ENCODE peak calls at places on chromosomes 3 and 15, in five cellular contexts. J is body of pancreas, F is stomach, U is cardiac muscle cell, X is adrenal gland. L is an unnamed sample.

GRCh38 chr3:184472723-184473419 is 88.7 kb upstream of the EPHB3 start:
- DNase-seq in J (no peak), F (no peak), U (no peak), X (peak; percentile 67), L (no peak)

GRCh38 chr15:55407631-55407948 is 569 bp downstream of the CCPG1 start:
- DNase-seq in J (no peak), F (no peak), U (no peak), X (peak; percentile 15), L (no peak)

GRCh38 chr15:87902772-87903388 is 353.7 kb downstream of the NTRK3 start:
- DNase-seq in J (no peak), F (no peak), U (peak; percentile 1), X (peak; percentile 39), L (no peak)

GRCh38 chr15:25486051-25486450 is 47.2 kb upstream of the UBE3A start:
- DNase-seq in J (no peak), F (no peak), U (no peak), X (no peak), L (no peak)

GRCh38 chr3:4474683-4475490 is 7.8 kb upstream of the SUMF1 start:
- DNase-seq in J (peak; percentile 48), F (no peak), U (peak; percentile 70), X (peak; percentile 67), L (no peak)

GRCh38 chr15:35089556-35089955 is 4.5 kb upstream of the NANOGP8 start:
- DNase-seq in J (no peak), F (no peak), U (no peak), X (no peak), L (no peak)

GRCh38 chr3:109152326-109152725 is 15.8 kb downstream of the C3orf85 start:
- DNase-seq in J (no peak), F (no peak), U (no peak), X (no peak), L (no peak)

GRCh38 chr3:62827550-62827949 is 47.7 kb downstream of the CADPS start:
- DNase-seq in J (no peak), F (no peak), U (no peak), X (no peak), L (no peak)

GRCh38 chr3:49787182-49787464 is 781 bp upstream of the IP6K1 start:
- DNase-seq in J (no peak), F (no peak), U (no peak), X (no peak), L (no peak)

GRCh38 chr3:42501321-42501680 is 1.1 kb upstream of the VIPR1 start:
- DNase-seq in J (peak; percentile 21), F (peak; percentile 25), U (no peak), X (no peak), L (no peak)

GRCh38 chr3:25130724-25131123 is 297.3 kb upstream of the RARB start:
- DNase-seq in J (no peak), F (no peak), U (no peak), X (no peak), L (no peak)

GRCh38 chr3:60948488-60948887 is 302.8 kb downstream of the FHIT start:
- DNase-seq in J (no peak), F (no peak), U (peak; percentile 6), X (no peak), L (no peak)

GRCh38 chr3:171055336-171056178 is 29.0 kb upstream of the SLC2A2 start:
- DNase-seq in J (no peak), F (no peak), U (peak; percentile 58), X (no peak), L (no peak)

GRCh38 chr3:186099178-186099577 is 9.7 kb downstream of the ETV5 start:
- DNase-seq in J (peak; percentile 87), F (peak; percentile 56), U (peak; percentile 69), X (peak; percentile 89), L (no peak)

GRCh38 chr3:141870091-141870687 is 6.3 kb upstream of the ATP1B3 start:
- DNase-seq in J (no peak), F (no peak), U (no peak), X (no peak), L (no peak)

GRCh38 chr15:72077950-72078349 is 40.0 kb downstream of the MYO9A start:
- DNase-seq in J (no peak), F (no peak), U (no peak), X (no peak), L (no peak)

GRCh38 chr15:74025436-74025835 is 30.9 kb downstream of the PML start:
- DNase-seq in J (no peak), F (peak; percentile 8), U (peak; percentile 43), X (no peak), L (no peak)

GRCh38 chr3:126500016-126500415 is 17.6 kb downstream of the UROC1 start:
- DNase-seq in J (no peak), F (no peak), U (no peak), X (no peak), L (no peak)

GRCh38 chr3:165874663-165875489 is 37.7 kb upstream of the BCHE start:
- DNase-seq in J (no peak), F (no peak), U (no peak), X (no peak), L (no peak)

GRCh38 chr3:127455541-127456450 is 134.7 kb downstream of the TPRA1 start:
- DNase-seq in J (peak; percentile 65), F (peak; percentile 83), U (peak; percentile 68), X (peak; percentile 78), L (peak; percentile 64)

DNA sequence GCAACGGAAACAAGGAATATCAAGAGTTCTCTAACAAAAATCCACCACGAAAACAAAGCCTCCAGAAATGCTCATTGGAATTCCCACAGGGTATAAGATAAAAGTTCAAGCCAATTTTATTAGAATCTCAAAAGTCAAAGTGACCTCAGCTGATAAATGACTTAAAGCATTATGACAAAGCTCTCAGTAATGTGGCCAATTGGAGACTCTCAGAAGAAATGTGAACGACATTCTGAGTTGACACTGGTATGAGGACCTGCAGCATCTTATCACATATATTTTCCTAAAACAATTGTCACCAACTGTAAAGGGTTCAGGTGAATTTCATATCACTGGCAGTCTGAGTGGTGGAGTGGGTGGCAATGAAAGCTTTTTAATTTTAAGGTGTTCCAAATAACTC is 199.1 kb downstream of the FOXP1 start:
- DNase-seq in J (no peak), F (no peak), U (no peak), X (no peak), L (no peak)
- H3K4me3 ChIP-seq in J (no peak overlapping the region), F (no peak overlapping the region), U (no peak overlapping the region), X (no peak overlapping the region), L (no peak overlapping the region)

GRCh38 chr15:70098461-70099166 is 897 bp upstream of the TLE3 start:
- DNase-seq in J (peak; percentile 62), F (peak; percentile 67), U (peak; percentile 45), X (peak; percentile 53), L (peak; percentile 56)

GRCh38 chr15:70096215-70096974 is 1.3 kb downstream of the TLE3 start:
- DNase-seq in J (peak; percentile 42), F (peak; percentile 47), U (peak; percentile 50), X (peak; percentile 26), L (peak; percentile 60)

GRCh38 chr15:70098170-70098460 is 398 bp upstream of the TLE3 start:
- DNase-seq in J (no peak), F (no peak), U (no peak), X (no peak), L (no peak)

GRCh38 chr15:70096975-70097336 is 761 bp downstream of the TLE3 start:
- DNase-seq in J (peak; percentile 35), F (no peak), U (no peak), X (no peak), L (no peak)

DNA sequence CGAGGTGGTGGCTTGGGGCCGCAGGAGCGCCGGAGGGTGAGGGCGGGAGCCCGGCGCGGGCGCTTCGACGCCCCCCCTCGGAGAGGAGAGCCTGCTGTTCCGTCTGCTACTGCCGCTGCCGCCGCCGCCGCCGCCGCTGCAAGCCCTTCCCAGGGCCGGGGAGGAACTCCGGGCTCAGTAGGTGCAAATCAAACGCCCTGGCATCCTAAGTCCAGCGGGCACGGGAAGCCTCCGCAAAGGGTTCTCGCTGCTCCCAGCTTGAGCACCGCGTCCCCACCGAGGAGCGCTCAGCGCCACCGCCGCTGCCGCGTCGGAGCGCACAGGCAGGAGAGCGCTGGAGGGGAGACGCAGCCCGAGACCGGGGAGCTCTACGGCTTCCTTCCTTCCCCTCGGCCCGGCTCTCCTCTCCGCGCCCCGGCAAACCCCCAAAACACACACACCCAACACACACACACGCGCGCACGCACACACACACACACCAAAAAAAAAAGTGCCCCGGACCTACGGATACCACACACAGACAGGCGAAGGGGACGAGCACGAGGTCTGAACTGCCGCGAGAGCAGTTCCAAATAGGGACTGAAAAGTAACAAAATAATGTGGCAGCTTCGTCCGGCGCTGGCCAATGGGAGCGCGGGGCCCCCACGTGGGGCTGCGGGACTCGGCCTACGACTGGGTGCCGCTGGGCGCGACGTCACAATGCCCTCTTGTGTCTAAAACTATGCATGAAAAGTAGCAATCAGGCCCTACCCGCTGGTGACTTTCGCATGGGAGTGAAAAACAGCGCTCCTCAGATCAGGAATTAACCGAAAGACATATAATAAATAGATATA is at the start of gene TLE3:
- DNase-seq in J (peak; percentile 99), F (peak; percentile 99), U (peak; percentile 99), X (peak; percentile 100), L (peak; percentile 94)
- TF ChIP-seq CTCF in J (peak; percentile 37), F (no peak), U (peak; percentile 44), X (peak; percentile 43), L (peak; percentile 53)

DNA sequence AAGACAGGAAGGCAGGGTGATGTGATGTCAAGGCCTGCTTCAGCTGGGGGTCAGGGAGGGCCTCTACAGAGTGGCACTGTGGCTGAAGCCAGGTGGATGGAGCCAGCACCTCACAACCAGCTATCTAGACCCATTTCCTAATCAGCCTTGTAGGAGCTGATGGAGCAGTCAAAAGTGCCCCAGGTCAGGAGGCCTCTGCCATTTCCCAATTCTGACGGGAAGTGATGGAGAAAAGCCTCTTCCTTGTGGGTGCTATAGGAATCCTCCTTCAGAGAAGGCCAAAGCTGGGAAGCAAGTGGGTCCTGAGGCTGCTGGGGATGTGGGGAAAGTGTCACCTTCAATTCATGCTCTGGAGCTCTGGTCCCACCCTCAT is 11.2 kb upstream of the RFT1 start:
- DNase-seq in J (peak; percentile 3), F (no peak), U (no peak), X (no peak), L (no peak)
- H3K4me1 ChIP-seq in J (peaks cover 30% of the 10 kb centered on the region), F (peaks cover 42% of the 10 kb centered on the region), U (no peaks in the 10 kb centered on the region), X (peaks cover 27% of the 10 kb centered on the region), L (no peaks in the 10 kb centered on the region)

GRCh38 chr3:105835606-105836005 is 33.2 kb downstream of the CBLB start:
- DNase-seq in J (no peak), F (no peak), U (no peak), X (no peak), L (no peak)

GRCh38 chr3:105837947-105838346 is 30.9 kb downstream of the CBLB start:
- DNase-seq in J (no peak), F (no peak), U (no peak), X (no peak), L (no peak)

GRCh38 chr3:105834768-105835167 is 34.0 kb downstream of the CBLB start:
- DNase-seq in J (no peak), F (no peak), U (no peak), X (no peak), L (no peak)

GRCh38 chr3:105836533-105836932 is 32.3 kb downstream of the CBLB start:
- DNase-seq in J (no peak), F (no peak), U (peak; percentile 89), X (no peak), L (no peak)

DNA sequence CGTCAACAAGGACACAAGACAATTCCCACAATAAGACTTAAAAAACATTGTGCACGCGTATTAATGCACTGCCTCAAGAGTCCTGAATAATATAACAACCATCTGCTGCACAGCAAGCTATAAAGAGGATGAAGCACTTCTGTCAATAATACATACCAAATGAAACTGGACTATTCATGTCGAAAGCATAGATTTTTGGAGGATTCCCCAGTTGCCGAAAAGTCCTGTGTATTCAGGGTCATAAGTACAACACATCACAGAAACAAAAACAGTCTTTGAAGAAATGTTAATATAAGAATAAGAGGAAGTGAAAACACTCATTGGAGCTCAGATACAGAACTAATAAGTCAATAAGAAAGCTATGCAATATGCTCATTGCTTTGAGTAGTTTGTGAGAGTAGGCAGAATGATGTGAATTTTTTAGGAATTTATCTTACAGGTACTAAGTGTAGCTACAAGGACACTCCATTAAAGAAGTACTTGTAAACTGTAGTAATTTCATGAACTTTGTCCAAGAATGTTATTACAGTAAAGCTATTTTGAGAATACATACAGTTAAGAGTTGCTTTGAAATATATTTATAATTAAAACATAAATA is 31.6 kb downstream of the CBLB start:
- DNase-seq in J (no peak), F (no peak), U (no peak), X (no peak), L (no peak)
- H3K4me3 ChIP-seq in J (no peak overlapping the region), F (no peak overlapping the region), U (no peak overlapping the region), X (no peak overlapping the region), L (no peak overlapping the region)